ENCODE peak calls at places on chromosomes 5 and 9, in five cellular contexts. L is SK-N-SH, E is thoracic aorta, A is esophagus squamous epithelium, O is aorta. T is an unnamed sample. For H3K4me1 and H3K27me3, the result is how much of the 10 kb centered on the place peaks cover.

GRCh38 chr5:174535691-174536090 is 188.7 kb upstream of the MSX2 start:
- DNase-seq in O (no peak), E (no peak), A (no peak), L (no peak), T (no peak)

GRCh38 chr5:109450129-109450877 is 40.5 kb upstream of the PJA2 start:
- DNase-seq in L (no peak), E (no peak), O (no peak), A (no peak), T (no peak)

GRCh38 chr9:126704157-126704941 is 90.6 kb downstream of the LMX1B start:
- DNase-seq in L (peak), A (no peak), O (peak), E (no peak), T (no peak)

GRCh38 chr5:132237141-132237540 is 9.5 kb upstream of the P4HA2 start:
- DNase-seq in L (no peak), A (no peak), E (no peak), O (peak), T (no peak)

GRCh38 chr5:82666312-82666711 is 388.2 kb upstream of the RPS23 start:
- DNase-seq in E (no peak), A (no peak), O (no peak), L (no peak), T (no peak)

GRCh38 chr9:90046317-90046861 is 441.6 kb downstream of the GADD45G start:
- DNase-seq in A (no peak), L (no peak), E (no peak), O (no peak), T (no peak)

GRCh38 chr9:106874657-106875056 is 11.7 kb downstream of the ZNF462 start:
- DNase-seq in O (no peak), A (no peak), E (no peak), L (no peak), T (no peak)

GRCh38 chr9:96383165-96383939 is at the start of gene SLC35D2:
- DNase-seq in A (no peak), O (peak), E (no peak), L (peak), T (peak)

GRCh38 chr5:134103998-134104612 is 10.4 kb upstream of the TCF7 start:
- DNase-seq in O (no peak), E (no peak), L (no peak), A (no peak), T (no peak)

GRCh38 chr5:51567636-51568035 is 184.4 kb downstream of the ISL1 start:
- DNase-seq in L (no peak), O (no peak), A (no peak), E (no peak), T (no peak)

GRCh38 chr5:122772446-122772845 is 2.4 kb upstream of the SNX2 start:
- DNase-seq in L (no peak), A (no peak), O (no peak), E (no peak), T (no peak)

GRCh38 chr5:54754420-54754819 is 231.0 kb downstream of the ESM1 start:
- DNase-seq in E (no peak), L (no peak), O (no peak), A (no peak), T (no peak)

GRCh38 chr5:133906303-133906702 is 62.1 kb downstream of the C5orf15 start:
- DNase-seq in O (no peak), A (no peak), E (no peak), L (no peak), T (no peak)

GRCh38 chr5:170154297-170154696 is 48.6 kb downstream of the FOXI1 start:
- DNase-seq in O (no peak), L (peak), E (no peak), A (no peak), T (no peak)

GRCh38 chr5:124876564-124876963 is 130.1 kb upstream of the ZNF608 start:
- DNase-seq in O (no peak), E (no peak), L (no peak), A (no peak), T (no peak)

GRCh38 chr9:137639303-137640051 is 20.7 kb downstream of the EHMT1 start:
- DNase-seq in E (no peak), L (no peak), O (no peak), A (no peak), T (no peak)

GRCh38 chr5:172860520-172861443 is 26.7 kb downstream of the ERGIC1 start:
- DNase-seq in L (no peak), E (peak), O (peak), A (no peak), T (peak)

GRCh38 chr5:172452398-172453205 is 1.7 kb downstream of the SH3PXD2B start:
- DNase-seq in E (no peak), A (no peak), L (peak), O (no peak), T (peak)

GRCh38 chr5:51389326-51389581 is 6.0 kb downstream of the ISL1 start:
- DNase-seq in E (no peak), L (no peak), A (no peak), O (no peak), T (no peak)

GRCh38 chr5:96048763-96049162 is 87.1 kb upstream of the ELL2 start:
- DNase-seq in E (no peak), O (no peak), A (no peak), L (no peak), T (no peak)

GRCh38 chr5:142422426-142422825 is 97.6 kb upstream of the SPRY4 start:
- DNase-seq in E (no peak), L (no peak), O (no peak), A (no peak), T (no peak)

GRCh38 chr9:21084242-21084850 is 6.6 kb upstream of the IFNB1 start:
- DNase-seq in O (no peak), A (no peak), E (no peak), L (no peak), T (no peak)

GRCh38 chr9:19184144-19184917 is 46.2 kb upstream of the DENND4C start:
- DNase-seq in L (peak), E (peak), O (peak), A (peak), T (peak)

GRCh38 chr9:123662057-123662776 is 267.7 kb downstream of the DENND1A start:
- DNase-seq in E (no peak), L (no peak), O (no peak), A (no peak), T (no peak)

GRCh38 chr5:163373401-163374066 is 63.9 kb upstream of the CCNG1 start:
- DNase-seq in O (no peak), A (no peak), L (no peak), E (no peak), T (no peak)

GRCh38 chr5:176692835-176693476 is 45.7 kb downstream of the TSPAN17 start:
- DNase-seq in L (no peak), A (no peak), O (no peak), E (no peak), T (no peak)

GRCh38 chr9:137696526-137696925 is 77.7 kb downstream of the EHMT1 start:
- DNase-seq in L (no peak), O (no peak), E (no peak), A (no peak), T (no peak)

GRCh38 chr9:133956520-133957076 is 35.5 kb downstream of the VAV2 start:
- DNase-seq in O (peak), L (peak), E (no peak), A (no peak), T (no peak)

GRCh38 chr5:93886917-93887361 is 145.5 kb upstream of the POU5F2 start:
- DNase-seq in E (no peak), O (no peak), L (no peak), A (no peak), T (no peak)

GRCh38 chr5:14064841-14065240 is 78.3 kb upstream of the TRIO start:
- DNase-seq in O (no peak), A (no peak), L (no peak), E (no peak), T (no peak)

GRCh38 chr5:139058121-139058520 is 140.0 kb downstream of the SIL1 start:
- DNase-seq in L (no peak), A (no peak), E (no peak), O (no peak), T (no peak)

GRCh38 chr5:142013734-142014495 is 1.1 kb upstream of the GNPDA1 start:
- DNase-seq in A (no peak), E (peak), O (peak), L (no peak), T (no peak)

GRCh38 chr5:113378960-113379541 is 55.7 kb downstream of the TSSK1B start:
- DNase-seq in L (peak), A (no peak), O (no peak), E (no peak), T (peak)

GRCh38 chr5:81776258-81776657 is 25.4 kb upstream of the SSBP2 start:
- DNase-seq in L (no peak), A (no peak), O (no peak), E (no peak), T (no peak)

GRCh38 chr5:157271740-157272271 is 5.9 kb downstream of the CYFIP2 start:
- DNase-seq in A (peak), O (no peak), L (no peak), E (no peak), T (no peak)

GRCh38 chr5:90406466-90406865 is 3.1 kb downstream of the CETN3 start:
- DNase-seq in L (no peak), E (no peak), A (no peak), O (no peak), T (no peak)

GRCh38 chr9:99059074-99059894 is 45.6 kb upstream of the TGFBR1 start:
- DNase-seq in E (no peak), O (no peak), L (no peak), A (peak), T (no peak)
- H3K4me1 ChIP-seq in E (under half), O (under half), L (under half), A (under half), T (under half)

DNA sequence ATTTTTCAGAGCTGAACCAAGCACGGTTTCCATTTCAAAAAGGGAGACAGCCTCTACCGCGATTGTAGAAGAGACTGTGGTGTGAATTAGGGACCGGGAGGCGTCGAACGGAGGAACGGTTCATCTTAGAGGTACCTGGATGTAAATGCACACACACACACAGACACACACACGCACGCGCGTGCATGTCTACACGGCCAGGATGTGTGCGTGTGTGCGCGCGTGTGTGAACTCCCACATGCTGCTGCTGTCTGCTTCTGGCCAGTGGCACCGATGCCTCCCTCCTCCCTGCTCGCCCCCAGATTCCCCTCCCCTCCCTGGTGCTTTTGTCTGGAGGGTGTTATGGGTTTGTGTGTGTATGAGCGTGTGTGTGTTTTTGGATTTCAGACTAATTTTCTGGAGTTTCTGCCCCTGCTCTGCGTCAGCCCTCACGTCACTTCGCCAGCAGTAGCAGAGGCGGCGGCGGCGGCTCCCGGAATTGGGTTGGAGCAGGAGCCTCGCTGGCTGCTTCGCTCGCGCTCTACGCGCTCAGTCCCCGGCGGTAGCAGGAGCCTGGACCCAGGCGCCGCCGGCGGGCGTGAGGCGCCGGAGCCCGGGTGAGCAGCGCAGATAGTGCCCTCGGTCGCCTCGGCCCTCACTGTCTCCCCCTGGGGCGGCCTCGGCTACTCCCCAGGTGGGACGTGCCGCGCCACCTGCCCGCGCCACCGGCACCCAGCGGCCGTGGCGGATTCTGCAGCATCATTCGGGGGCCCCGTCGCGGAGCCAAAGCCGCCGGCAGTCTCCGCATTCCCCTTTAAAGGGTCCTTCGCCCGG is at the start of gene NTRK2:
- DNase-seq in O (peak), A (no peak), L (peak), E (no peak), T (peak)
- H3K27me3 ChIP-seq in O (under half), A (under half), L (under half), E (under half), T (under half)

DNA sequence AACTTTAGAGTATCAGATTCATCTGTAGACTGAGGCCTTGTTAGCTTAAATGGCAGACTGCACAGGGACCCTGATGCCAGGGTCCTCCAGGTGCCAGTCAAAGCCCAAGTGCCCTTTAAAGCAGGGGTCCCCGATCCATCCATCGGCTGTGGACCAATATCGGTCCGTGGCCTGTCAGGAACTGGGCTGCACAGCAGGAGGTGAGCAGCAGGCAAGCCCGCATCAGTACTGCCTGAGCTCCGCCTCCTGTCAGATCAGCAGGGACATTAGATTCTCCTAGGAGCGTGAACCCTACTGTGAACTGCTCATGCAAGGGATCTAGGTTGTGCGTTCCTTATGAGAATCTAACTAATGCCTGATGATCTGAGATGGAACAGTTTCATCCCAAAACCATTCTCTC is 403.4 kb downstream of the RAB3C start:
- DNase-seq in O (no peak), A (no peak), L (no peak), E (no peak), T (no peak)
- H3K4me3 ChIP-seq in O (no peak), A (no peak), L (no peak), E (no peak), T (no peak)

GRCh38 chr9:81815781-81816180 is 112.4 kb upstream of the SPATA31D4 start:
- DNase-seq in A (no peak), E (no peak), L (no peak), O (no peak), T (no peak)

GRCh38 chr9:81819859-81820546 is 108.2 kb upstream of the SPATA31D4 start:
- DNase-seq in O (no peak), L (no peak), E (no peak), A (no peak), T (no peak)

GRCh38 chr9:81814404-81814793 is 113.8 kb upstream of the SPATA31D4 start:
- DNase-seq in E (no peak), O (no peak), A (no peak), L (no peak), T (no peak)

DNA sequence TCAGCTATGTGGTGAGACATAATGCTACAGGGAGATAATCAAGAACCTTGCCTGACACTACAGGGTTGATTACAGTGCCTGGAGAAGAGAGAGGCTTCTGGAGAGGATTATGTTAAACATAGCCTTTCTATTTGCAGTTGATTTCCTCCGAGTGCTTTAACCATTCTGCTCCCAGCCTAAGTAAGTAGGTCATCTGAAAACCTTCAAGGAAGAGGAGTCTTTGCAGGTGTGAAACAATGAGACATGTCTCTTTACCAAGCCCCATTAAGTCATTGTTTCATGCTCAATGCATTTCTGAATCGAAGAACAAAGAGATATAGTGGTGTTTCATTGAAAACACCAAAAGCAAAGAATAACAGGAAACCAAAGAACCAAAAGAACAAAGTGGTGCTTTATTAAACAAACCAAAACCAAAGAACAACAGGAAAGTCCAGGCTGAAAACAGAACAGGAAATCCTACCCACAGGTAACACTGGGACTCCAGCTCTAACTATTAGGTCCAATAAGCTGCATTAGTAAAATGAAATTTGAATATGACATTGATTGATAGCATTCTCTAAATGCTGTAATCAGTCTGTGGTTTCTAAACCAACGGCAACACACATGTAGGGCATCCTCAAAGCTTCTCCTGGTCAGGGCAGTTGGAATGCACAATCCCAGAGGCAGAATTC is 113.3 kb upstream of the SPATA31D4 start:
- DNase-seq in L (no peak), E (no peak), O (no peak), A (no peak), T (no peak)
- H3K4me1 ChIP-seq in L (under half), E (under half), O (under half), A (under half), T (under half)

T was measured in tibial nerve.